ENCODE peak calls at places on chromosome 11, in four cellular contexts. P is PC-3, J is fibroblast of lung, G is neural progenitor cell. I is an unnamed sample.

GRCh38 chr11:1345752-1346513 is 36.5 kb upstream of the TOLLIP start:
- DNase-seq in P (no peak), J (no peak), G (no peak), I (no peak)

GRCh38 chr11:17386331-17387084 is 2.0 kb downstream of the KCNJ11 start:
- DNase-seq in J (peak), P (peak), G (peak), I (peak)

GRCh38 chr11:1293619-1294015 is 15.8 kb downstream of the TOLLIP start:
- DNase-seq in J (no peak), P (peak), G (no peak), I (peak)

GRCh38 chr11:123544631-123545375 is 109.6 kb downstream of the SCN3B start:
- DNase-seq in P (no peak), G (no peak), J (no peak), I (no peak)

GRCh38 chr11:2376751-2377451 is at the start of gene CD81:
- DNase-seq in G (peak), J (peak), P (peak), I (peak)

GRCh38 chr11:14894657-14895598 is 2.9 kb upstream of the CYP2R1 start:
- DNase-seq in G (no peak), J (peak), P (no peak), I (no peak)

GRCh38 chr11:2522636-2523255 is 77.9 kb downstream of the KCNQ1 start:
- DNase-seq in P (no peak), G (peak), J (no peak), I (peak)

GRCh38 chr11:6453152-6453551 is 12.4 kb upstream of the HPX start:
- DNase-seq in P (no peak), J (no peak), G (no peak), I (no peak)

GRCh38 chr11:131579932-131580387 is 209.5 kb downstream of the NTM start:
- DNase-seq in J (peak), G (peak), P (peak), I (peak)

GRCh38 chr11:126878892-126879291 is 121.7 kb downstream of the KIRREL3 start:
- DNase-seq in G (no peak), J (no peak), P (no peak), I (no peak)

GRCh38 chr11:41379084-41379483 is 80.4 kb downstream of the LRRC4C start:
- DNase-seq in J (no peak), G (no peak), P (no peak), I (no peak)

GRCh38 chr11:2527621-2528291 is 82.9 kb downstream of the KCNQ1 start:
- DNase-seq in J (no peak), G (no peak), P (no peak), I (peak)

GRCh38 chr11:1126935-1127663 is 30.7 kb upstream of the MUC5AC start:
- DNase-seq in P (no peak), G (no peak), J (no peak), I (peak)

GRCh38 chr11:6418958-6419611 is at the start of gene APBB1:
- DNase-seq in G (peak), P (peak), J (peak), I (no peak)

GRCh38 chr11:36985562-36985961 is 387.5 kb upstream of the RAG2 start:
- DNase-seq in G (no peak), J (no peak), P (no peak), I (no peak)

GRCh38 chr11:101870510-101870909 is 44.3 kb upstream of the CEP126 start:
- DNase-seq in G (no peak), J (peak), P (peak), I (no peak)

GRCh38 chr11:72732329-72732728 is 19.9 kb downstream of the ARAP1 start:
- DNase-seq in J (no peak), P (no peak), G (no peak), I (no peak)

GRCh38 chr11:134640971-134641968 is 229.2 kb upstream of the B3GAT1 start:
- DNase-seq in P (no peak), G (no peak), J (no peak), I (peak)

GRCh38 chr11:128686745-128687177 is 7.1 kb upstream of the FLI1 start:
- DNase-seq in P (peak), G (peak), J (peak), I (peak)

GRCh38 chr11:123577081-123577598 is 77.3 kb downstream of the SCN3B start:
- DNase-seq in J (peak), G (peak), P (peak), I (peak)

GRCh38 chr11:93329936-93330445 is 551 bp upstream of the DEUP1 start:
- DNase-seq in G (peak), J (peak), P (no peak), I (peak)

GRCh38 chr11:102367364-102367763 is 20.4 kb downstream of the BIRC2 start:
- DNase-seq in J (peak), G (no peak), P (peak), I (no peak)

GRCh38 chr11:99565333-99565732 is 544.6 kb downstream of the CNTN5 start:
- DNase-seq in G (no peak), P (no peak), J (no peak), I (no peak)

GRCh38 chr11:1289211-1289935 is 20.1 kb downstream of the TOLLIP start:
- DNase-seq in G (no peak), J (no peak), P (no peak), I (no peak)

GRCh38 chr11:1876361-1877063 is 15.2 kb downstream of the PRR33 start:
- DNase-seq in J (peak), G (peak), P (peak), I (peak)

GRCh38 chr11:45926001-45926401 is 3.5 kb downstream of the LARGE2 start:
- DNase-seq in G (no peak), J (no peak), P (no peak), I (peak)

GRCh38 chr11:113182288-113182687 is 132.1 kb upstream of the TTC12 start:
- DNase-seq in P (no peak), J (no peak), G (no peak), I (peak)

DNA sequence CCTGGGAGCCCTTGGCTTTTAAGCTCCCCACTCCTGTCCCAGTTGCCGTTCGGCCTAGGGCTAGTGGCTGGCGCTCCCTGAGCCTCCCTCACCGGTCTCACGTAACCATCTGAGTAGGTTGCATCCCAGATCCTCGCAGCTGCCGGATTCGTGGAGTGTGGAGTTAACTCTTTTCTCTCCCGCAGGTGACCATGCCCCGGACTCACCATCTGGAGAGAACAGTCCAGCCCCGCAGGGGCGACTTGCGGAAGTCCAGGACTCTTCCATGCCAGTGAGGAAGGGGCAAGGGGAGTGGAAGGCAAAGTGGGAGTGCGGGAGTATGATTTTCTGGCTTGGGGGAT is 902 bp downstream of the MUS81 start:
- DNase-seq in P (peak), G (peak), J (no peak), I (no peak)
- H3K9ac ChIP-seq in P (peak), G (peak), J (peak), I (peak)

DNA sequence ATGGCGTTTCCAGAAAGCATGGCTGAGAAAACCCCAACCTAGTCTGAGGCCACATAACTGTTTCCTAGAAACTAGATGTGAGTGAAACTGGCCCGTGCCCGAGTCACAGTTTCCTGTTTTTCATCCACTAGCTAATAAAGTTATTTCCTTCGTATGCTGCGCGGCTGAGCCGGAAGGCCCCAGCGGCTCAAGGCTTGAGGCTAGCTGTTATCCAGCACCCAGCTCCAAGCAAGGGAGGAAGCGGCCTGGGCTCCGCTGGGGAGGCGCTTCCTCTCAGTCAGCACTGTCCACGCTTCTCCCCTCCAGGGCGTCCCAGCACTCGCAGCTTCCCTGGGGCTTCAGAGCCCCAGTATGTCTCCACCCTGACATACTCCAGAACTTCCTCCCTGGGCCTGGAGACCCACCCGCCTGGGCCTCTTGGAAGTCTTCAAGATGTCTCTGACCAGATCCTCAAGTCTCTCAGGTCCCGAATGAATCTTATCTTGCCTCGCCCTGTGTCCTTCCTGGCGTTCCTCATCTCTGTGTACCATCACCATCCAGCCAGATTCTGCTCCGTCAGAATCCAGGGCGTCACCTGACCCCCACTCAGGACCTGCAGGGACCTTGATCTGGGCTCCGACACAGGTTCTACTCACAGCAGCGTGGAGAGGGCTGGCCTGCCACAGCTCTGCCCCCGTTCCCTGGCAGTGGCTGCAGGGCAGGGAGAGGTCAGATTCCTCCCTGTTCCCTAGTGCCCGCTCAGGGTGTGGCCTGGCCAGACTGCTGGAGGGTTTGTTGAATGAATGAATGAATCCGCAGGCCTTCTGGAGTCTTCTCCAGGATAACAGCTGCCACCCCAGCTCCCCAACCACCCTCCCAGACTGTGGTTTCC is 81.9 kb downstream of the LRRC32 start:
- DNase-seq in G (no peak), J (no peak), P (no peak), I (peak)
- H3K9ac ChIP-seq in G (no peak), J (no peak), P (no peak), I (no peak)

DNA sequence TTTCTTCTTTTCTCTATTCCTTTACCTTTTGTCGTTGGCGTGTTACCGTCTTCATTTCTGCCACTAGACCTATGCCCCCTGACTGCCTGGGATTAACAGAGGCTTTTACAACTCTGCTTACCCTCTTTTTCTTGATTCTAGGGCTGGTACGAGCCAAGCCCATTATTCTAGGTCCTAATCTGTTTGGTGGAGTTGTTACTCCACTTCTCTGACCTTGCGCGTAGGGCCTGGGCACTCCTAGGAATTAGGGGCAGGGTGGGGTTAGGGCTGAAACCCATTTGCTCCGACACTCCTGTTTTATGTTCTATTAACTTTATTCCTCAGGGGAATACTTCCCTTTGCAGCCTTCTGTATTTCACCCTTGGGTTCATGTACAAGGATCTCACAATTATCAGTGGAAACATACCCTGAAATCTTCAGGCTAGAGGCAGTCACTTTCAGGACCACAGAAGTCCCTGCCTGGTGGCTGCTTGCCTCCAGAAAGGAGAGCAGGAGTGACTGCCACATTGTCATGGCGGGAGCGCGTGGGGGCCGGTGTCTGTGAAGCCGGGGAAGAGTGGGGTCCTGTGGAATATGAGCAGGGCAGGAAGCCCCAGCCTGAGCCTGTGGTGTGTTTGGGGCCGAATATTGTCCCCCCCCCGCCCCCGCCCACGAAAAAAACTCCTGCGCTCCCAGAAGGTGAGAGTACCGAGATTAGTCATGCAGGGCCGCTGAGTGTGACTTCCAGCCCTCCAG is 742 bp upstream of the SLC37A2 start:
- DNase-seq in P (no peak), J (no peak), G (no peak), I (no peak)
- H3K9ac ChIP-seq in P (peak), J (peak), G (no peak), I (no peak)

DNA sequence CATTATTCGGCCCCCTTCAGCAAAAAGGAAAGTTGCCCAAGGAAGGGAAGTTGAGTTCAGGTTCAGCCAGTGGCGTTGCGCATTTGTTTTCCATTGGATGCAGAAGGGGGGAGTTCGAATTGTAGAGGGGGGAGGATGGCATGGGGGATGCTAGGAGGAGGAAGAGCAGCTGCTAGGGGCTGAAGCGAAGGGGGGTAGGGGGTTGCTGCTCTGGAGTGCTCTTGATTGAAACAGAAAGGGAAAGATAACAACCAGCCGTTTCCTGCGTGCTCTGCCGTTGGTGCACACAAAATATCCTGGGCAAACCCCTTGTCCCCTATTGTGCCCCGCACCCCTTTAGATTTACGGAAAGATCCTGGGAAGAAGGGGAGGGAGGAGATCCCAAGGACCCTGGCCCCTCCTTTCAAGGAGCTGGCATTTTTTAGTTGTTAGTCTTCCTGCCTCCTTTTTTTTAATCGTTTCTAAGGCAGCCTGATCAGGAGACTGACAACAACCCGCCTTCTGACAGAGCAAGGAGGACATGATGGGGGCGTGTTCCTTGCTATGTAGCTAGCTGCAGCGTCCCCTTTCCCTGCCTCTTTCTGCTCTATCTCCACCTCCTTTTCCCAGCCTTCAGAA is 2.1 kb downstream of the KMT2A start:
- DNase-seq in G (peak), P (peak), J (peak), I (peak)
- H3K9ac ChIP-seq in G (peak), P (peak), J (peak), I (peak)

GRCh38 chr11:111392552-111392951 is 13.5 kb upstream of the POU2AF1 start:
- DNase-seq in P (no peak), J (no peak), G (no peak), I (no peak)

GRCh38 chr11:111393096-111393495 is 14.0 kb upstream of the POU2AF1 start:
- DNase-seq in G (no peak), J (no peak), P (peak), I (no peak)

GRCh38 chr11:111395749-111396148 is 16.7 kb upstream of the POU2AF1 start:
- DNase-seq in J (no peak), G (no peak), P (no peak), I (no peak)

GRCh38 chr11:111393585-111393984 is 14.5 kb upstream of the POU2AF1 start:
- DNase-seq in G (no peak), P (no peak), J (no peak), I (no peak)

GRCh38 chr11:111395081-111395480 is 16.0 kb upstream of the POU2AF1 start:
- DNase-seq in J (no peak), P (no peak), G (no peak), I (peak)
- H3K9ac ChIP-seq in J (no peak), P (no peak), G (no peak), I (no peak)

DNA sequence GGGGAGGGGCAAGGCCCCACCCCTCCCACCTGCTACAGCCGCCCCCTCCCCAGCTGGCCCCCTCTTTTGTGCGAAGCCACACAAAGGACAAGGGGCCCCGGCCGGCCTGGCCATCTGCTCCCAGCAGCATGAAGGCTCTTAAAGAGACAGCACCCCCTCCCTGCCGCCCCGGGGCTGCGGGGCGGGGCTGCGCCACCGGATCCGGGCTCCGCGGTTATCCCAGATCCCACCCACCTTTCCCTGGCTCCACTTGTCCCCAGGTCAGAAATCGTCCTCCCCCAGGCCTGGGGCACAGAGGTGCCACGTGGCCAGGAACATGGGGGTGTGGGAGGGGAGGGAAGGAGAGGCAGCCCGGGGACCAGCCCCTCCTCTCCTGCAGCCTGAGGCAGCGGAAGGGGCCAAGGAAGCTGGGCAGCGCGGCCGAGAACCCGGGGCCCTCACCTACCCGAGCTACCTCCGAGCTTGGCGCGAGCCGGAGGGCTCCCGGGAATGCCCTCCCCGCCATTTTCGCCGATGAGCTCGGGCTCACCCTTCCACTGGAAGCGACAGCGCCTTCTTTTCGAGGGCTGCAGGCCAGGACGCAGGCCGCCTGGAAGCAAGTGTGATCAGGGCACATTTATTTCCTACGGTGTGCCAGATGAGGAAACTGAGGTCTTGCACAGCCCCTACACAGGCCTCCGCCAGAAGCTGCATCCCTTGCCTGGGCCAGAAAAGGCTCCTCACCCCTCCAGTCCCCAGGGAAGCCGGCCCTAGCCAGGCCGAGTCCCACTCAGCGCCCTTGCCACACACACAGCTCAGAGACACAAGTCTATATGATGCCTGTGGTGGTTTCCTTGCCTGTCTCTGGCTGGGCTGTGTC is 2.5 kb upstream of the RCOR2 start:
- DNase-seq in G (peak), P (no peak), J (peak), I (peak)
- H3K9ac ChIP-seq in G (no peak), P (no peak), J (peak), I (no peak)

GRCh38 chr11:34650528-34650927 is 29.6 kb downstream of the EHF start:
- DNase-seq in J (peak), P (no peak), G (no peak), I (no peak)
- H3K9ac ChIP-seq in J (no peak), P (no peak), G (no peak), I (no peak)

I was measured in endodermal cell.